ENCODE peak calls at places on chromosomes 3 and 15, in eight cellular contexts. R is right lobe of liver, F is IMR-90, W is endothelial cell of umbilical vein, H is MM.1S, O is breast epithelium, J is transverse colon, K is DND-41. E is an unnamed sample.

GRCh38 chr15:66569461-66570137 is 3.8 kb upstream of the LCTL start:
- DNase-seq in J (no peak), K (no peak), H (no peak), F (no peak), O (no peak), W (no peak), R (peak), E (no peak)

GRCh38 chr3:136819784-136820640 is 1.1 kb downstream of the SLC35G2 start:
- DNase-seq in F (peak), R (peak), J (peak), H (no peak), O (no peak), K (peak), W (peak), E (no peak)

GRCh38 chr3:194259982-194260856 is 90.9 kb downstream of the CPN2 start:
- DNase-seq in R (no peak), K (no peak), W (peak), O (no peak), F (peak), H (no peak), J (no peak), E (no peak)

GRCh38 chr3:46098319-46098761 is 71.1 kb upstream of the XCR1 start:
- DNase-seq in O (no peak), J (peak), F (peak), K (peak), W (no peak), R (no peak), H (peak), E (no peak)

GRCh38 chr3:73502609-73503560 is 121.9 kb downstream of the PDZRN3 start:
- DNase-seq in F (peak), O (peak), W (peak), J (peak), R (no peak), H (peak), K (peak), E (peak)

GRCh38 chr3:107431048-107431297 is 53.7 kb downstream of the CCDC54 start:
- DNase-seq in J (peak), O (peak), W (peak), R (no peak), F (peak), K (peak), H (no peak), E (peak)

GRCh38 chr3:104244680-104245079 is 1122.0 kb upstream of the ALCAM start:
- DNase-seq in K (no peak), W (no peak), H (no peak), O (no peak), J (no peak), R (no peak), F (no peak), E (no peak)

GRCh38 chr3:130539005-130539404 is 22.0 kb downstream of the COL6A6 start:
- DNase-seq in J (peak), H (peak), W (peak), R (no peak), O (no peak), F (peak), K (peak), E (no peak)

GRCh38 chr3:58260261-58260731 is 22.7 kb downstream of the ABHD6 start:
- DNase-seq in K (no peak), J (no peak), F (peak), W (no peak), H (no peak), R (no peak), O (no peak), E (peak)

GRCh38 chr15:73541479-73541878 is 91.7 kb downstream of the NPTN start:
- DNase-seq in O (no peak), W (no peak), H (no peak), J (no peak), K (no peak), R (no peak), F (no peak), E (no peak)

GRCh38 chr3:58588030-58588614 is 10.9 kb upstream of the FAM107A start:
- DNase-seq in F (peak), H (peak), J (no peak), K (peak), R (no peak), W (peak), O (no peak), E (no peak)

GRCh38 chr3:51796859-51797258 is 17.8 kb upstream of the IQCF6 start:
- DNase-seq in F (no peak), W (no peak), J (no peak), K (no peak), O (no peak), R (no peak), H (no peak), E (no peak)

GRCh38 chr3:105367063-105367405 is 325 bp downstream of the ALCAM start:
- DNase-seq in H (peak), J (peak), F (no peak), K (peak), O (no peak), W (no peak), R (peak), E (no peak)

GRCh38 chr3:111859061-111859973 is at the start of gene PHLDB2:
- DNase-seq in O (peak), J (peak), W (peak), K (peak), H (peak), R (peak), F (peak), E (peak)

GRCh38 chr3:16868513-16868912 is 16.2 kb upstream of the PLCL2 start:
- DNase-seq in O (no peak), K (no peak), J (no peak), R (no peak), F (no peak), H (no peak), W (no peak), E (no peak)

GRCh38 chr3:94405258-94406035 is 342.6 kb downstream of the NSUN3 start:
- DNase-seq in W (no peak), H (no peak), K (no peak), R (no peak), O (no peak), J (no peak), F (peak), E (no peak)

GRCh38 chr3:108501538-108501937 is 8.9 kb downstream of the MYH15 start:
- DNase-seq in R (no peak), J (no peak), K (no peak), O (no peak), H (no peak), F (no peak), W (no peak), E (no peak)

GRCh38 chr3:43246956-43247355 is 39.4 kb upstream of the SNRK start:
- DNase-seq in H (no peak), J (peak), K (no peak), O (no peak), R (no peak), W (peak), F (no peak), E (no peak)

GRCh38 chr15:43912991-43913927 is 86.5 kb downstream of the WDR76 start:
- DNase-seq in W (peak), J (no peak), K (no peak), H (no peak), R (no peak), F (peak), O (no peak), E (no peak)

GRCh38 chr3:124395584-124396340 is 334.5 kb upstream of the UMPS start:
- DNase-seq in K (no peak), J (no peak), H (no peak), O (no peak), R (peak), F (peak), W (no peak), E (no peak)

GRCh38 chr15:22980189-22981136 is at the start of gene CYFIP1:
- DNase-seq in W (peak), O (peak), F (peak), R (peak), H (peak), J (peak), K (no peak), E (peak)

GRCh38 chr3:48434591-48435222 is 4.8 kb upstream of the PLXNB1 start:
- DNase-seq in W (no peak), K (no peak), H (no peak), O (no peak), R (no peak), F (no peak), J (peak), E (no peak)

GRCh38 chr15:70252056-70252935 is 154.6 kb upstream of the TLE3 start:
- DNase-seq in J (no peak), H (no peak), K (peak), O (no peak), W (no peak), R (no peak), F (no peak), E (no peak)

GRCh38 chr3:160921020-160921635 is 165.1 kb downstream of the PPM1L start:
- DNase-seq in R (peak), F (peak), K (no peak), O (no peak), J (no peak), W (peak), H (no peak), E (no peak)

GRCh38 chr3:173267716-173268115 is 126.7 kb upstream of the SPATA16 start:
- DNase-seq in R (no peak), F (no peak), J (no peak), K (no peak), O (no peak), H (no peak), W (no peak), E (no peak)

GRCh38 chr3:170977911-170978310 is 48.6 kb downstream of the SLC2A2 start:
- DNase-seq in H (no peak), K (no peak), F (peak), W (no peak), O (no peak), J (no peak), R (no peak), E (no peak)

GRCh38 chr3:19885468-19885867 is 48.5 kb downstream of the EFHB start:
- DNase-seq in K (no peak), W (peak), H (peak), J (no peak), R (no peak), O (no peak), F (peak), E (no peak)

GRCh38 chr3:115110830-115111229 is 36.3 kb downstream of the ZBTB20 start:
- DNase-seq in K (no peak), F (no peak), R (no peak), J (no peak), H (no peak), W (no peak), O (no peak), E (no peak)
- H3K27ac ChIP-seq in K (no peak), F (no peak), R (no peak), J (no peak), H (no peak), W (no peak), O (no peak), E (no peak)

GRCh38 chr3:126982522-126983175 is at the start of gene PLXNA1:
- DNase-seq in H (peak), W (peak), R (peak), K (peak), J (peak), O (no peak), F (peak), E (peak)
- H3K27ac ChIP-seq in H (peak), W (peak), R (peak), K (peak), J (peak), O (peak), F (peak), E (peak)

DNA sequence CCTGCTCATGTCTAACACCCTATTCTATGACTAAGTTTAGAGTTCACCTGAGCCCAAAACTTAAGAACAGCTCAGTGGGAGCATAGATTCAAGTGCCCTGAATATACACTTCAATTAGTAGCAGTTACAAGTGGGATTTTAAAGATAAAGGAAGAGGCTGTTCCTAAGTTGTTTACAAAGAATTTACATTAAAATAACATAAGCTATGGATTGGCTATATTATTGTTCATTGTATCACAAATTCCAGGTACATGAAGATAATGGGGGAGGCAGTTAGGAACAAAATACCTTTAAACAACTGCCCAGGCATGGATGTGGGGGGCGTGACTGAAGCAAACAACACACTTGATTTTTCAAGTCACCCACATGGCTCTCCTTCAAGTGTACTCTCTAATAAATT is 52.7 kb downstream of the ROPN1B start:
- DNase-seq in F (no peak), W (no peak), J (no peak), O (no peak), K (no peak), R (no peak), H (no peak), E (no peak)
- H3K27ac ChIP-seq in F (no peak), W (no peak), J (no peak), O (no peak), K (no peak), R (no peak), H (no peak), E (no peak)

GRCh38 chr3:69179740-69180372 is 57.5 kb upstream of the LMOD3 start:
- DNase-seq in J (no peak), K (no peak), H (no peak), W (peak), F (no peak), R (no peak), O (no peak), E (no peak)
- H3K27ac ChIP-seq in J (peak), K (no peak), H (peak), W (peak), F (no peak), R (peak), O (peak), E (peak)

GRCh38 chr3:38473229-38473628 is 19.5 kb downstream of the ACVR2B start:
- DNase-seq in W (no peak), H (no peak), J (no peak), O (no peak), K (peak), F (no peak), R (no peak), E (no peak)
- H3K27ac ChIP-seq in W (no peak), H (no peak), J (no peak), O (no peak), K (no peak), F (no peak), R (no peak), E (no peak)

GRCh38 chr15:95192923-95193322 is 961.6 kb downstream of the MCTP2 start:
- DNase-seq in W (no peak), O (no peak), H (no peak), F (no peak), R (no peak), K (no peak), J (no peak), E (no peak)
- H3K27ac ChIP-seq in W (no peak), O (no peak), H (no peak), F (no peak), R (no peak), K (no peak), J (no peak), E (no peak)

DNA sequence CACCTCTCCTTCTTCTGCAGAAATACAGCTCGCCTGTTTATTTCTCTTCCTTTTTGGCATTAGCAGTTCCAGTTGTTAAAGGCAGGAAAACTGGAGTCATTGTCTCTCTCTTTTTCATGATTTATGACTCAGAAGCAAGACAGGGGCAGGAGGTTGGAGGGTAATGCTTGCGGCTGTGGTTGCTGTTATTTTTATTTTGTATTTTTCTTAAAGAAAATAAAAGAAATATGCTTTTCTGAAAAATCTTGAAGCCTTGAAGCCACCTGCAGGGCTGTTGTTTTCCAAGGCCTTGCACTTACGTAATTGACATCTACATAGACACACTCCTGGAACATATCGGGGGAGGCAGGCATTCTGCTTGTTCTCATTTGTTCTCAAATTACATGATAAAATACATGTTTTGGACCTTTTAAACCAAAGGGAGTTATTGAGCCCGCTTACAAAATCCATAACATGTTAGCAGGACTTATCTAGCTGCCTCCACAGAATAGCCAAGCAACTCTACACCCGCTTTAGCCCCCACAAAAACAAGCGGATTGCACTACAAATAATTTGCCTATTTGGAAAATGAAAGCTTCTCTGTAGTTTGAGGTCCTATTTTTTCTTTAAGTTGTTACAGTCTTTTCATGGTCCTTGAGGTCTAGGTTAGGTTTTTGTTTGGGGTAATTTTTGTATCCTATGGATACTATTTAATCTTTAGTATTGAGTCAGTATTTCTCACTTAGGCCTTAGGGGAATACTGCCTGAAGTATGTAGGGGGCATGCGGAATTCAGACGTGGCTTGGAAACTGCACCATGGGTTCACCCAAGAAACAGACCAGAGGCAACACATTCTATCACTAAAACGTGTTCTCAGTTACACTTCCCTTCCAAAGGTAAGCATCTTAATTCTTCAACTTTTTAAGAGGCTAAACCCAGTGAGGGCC is 1004.5 kb upstream of the NR2F2 start:
- DNase-seq in K (no peak), F (no peak), O (no peak), H (no peak), R (no peak), J (no peak), W (peak), E (no peak)
- H3K27ac ChIP-seq in K (no peak), F (no peak), O (peak), H (no peak), R (peak), J (peak), W (peak), E (peak)

GRCh38 chr3:37544105-37544504 is 317.6 kb upstream of the CTDSPL start:
- DNase-seq in F (no peak), H (no peak), K (no peak), W (no peak), O (no peak), R (no peak), J (no peak), E (no peak)
- H3K27ac ChIP-seq in F (no peak), H (no peak), K (no peak), W (no peak), O (no peak), R (no peak), J (no peak), E (no peak)

DNA sequence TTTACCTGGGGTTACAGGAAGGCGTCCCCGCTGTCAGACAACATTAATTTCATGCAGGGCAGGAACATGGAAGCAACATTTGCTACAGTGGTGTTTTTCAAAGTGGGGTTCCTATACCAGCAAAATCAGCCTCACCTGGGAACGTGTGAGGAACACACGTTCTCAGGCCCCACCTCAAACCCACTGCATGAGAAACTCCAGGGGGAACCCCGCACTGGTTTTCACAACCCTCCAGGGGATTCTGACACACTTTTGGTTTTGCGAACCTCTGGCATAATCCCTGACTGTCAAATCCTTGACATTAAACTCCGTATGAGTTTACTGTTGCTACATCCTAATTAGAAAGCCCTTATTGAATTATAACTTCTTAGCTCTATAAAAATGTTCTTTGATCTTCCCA is 127.7 kb downstream of the LRRK1 start:
- DNase-seq in W (no peak), H (no peak), J (peak), F (no peak), K (no peak), R (no peak), O (no peak), E (no peak)
- H3K27ac ChIP-seq in W (no peak), H (no peak), J (no peak), F (no peak), K (no peak), R (no peak), O (no peak), E (peak)